ENCODE peak calls at places on chromosomes 16 and 17, in four cellular contexts. V is OCI-LY7, E is HCT116, N is fibroblast of lung. P is an unnamed sample.

GRCh38 chr17:78276499-78276898 is 45.1 kb downstream of the TMEM235 start:
- DNase-seq in V (peak; percentile 93), E (no peak), N (no peak), P (no peak)

GRCh38 chr16:50680907-50681885 is at the start of gene SNX20:
- DNase-seq in V (peak; percentile 66), E (no peak), N (no peak), P (no peak)

GRCh38 chr17:46944931-46945330 is 22.0 kb downstream of the GOSR2 start:
- DNase-seq in V (no peak), E (no peak), N (no peak), P (peak; percentile 66)

GRCh38 chr16:15035163-15035729 is 20.6 kb downstream of the NTAN1 start:
- DNase-seq in V (no peak), E (no peak), N (no peak), P (no peak)

GRCh38 chr16:3960049-3960809 is 79.7 kb upstream of the CREBBP start:
- DNase-seq in V (no peak), E (no peak), N (no peak), P (no peak)

GRCh38 chr17:41523787-41524186 is 4.3 kb downstream of the KRT19 start:
- DNase-seq in V (no peak), E (peak; percentile 52), N (no peak), P (no peak)

GRCh38 chr16:56451753-56452689 is 667 bp downstream of the OGFOD1 start:
- DNase-seq in V (peak; percentile 28), E (peak; percentile 2), N (peak; percentile 45), P (peak; percentile 28)

GRCh38 chr16:88804552-88805339 is 1.2 kb downstream of the CDT1 start:
- DNase-seq in V (peak; percentile 71), E (no peak), N (no peak), P (peak; percentile 39)

GRCh38 chr16:68902376-68903345 is 59.3 kb downstream of the TANGO6 start:
- DNase-seq in V (peak; percentile 10), E (peak; percentile 72), N (peak; percentile 40), P (peak; percentile 80)

GRCh38 chr17:39738568-39738901 is 797 bp downstream of the GRB7 start:
- DNase-seq in V (no peak), E (no peak), N (no peak), P (peak; percentile 48)

GRCh38 chr16:85667841-85668413 is 20.8 kb downstream of the GINS2 start:
- DNase-seq in V (no peak), E (no peak), N (no peak), P (no peak)

GRCh38 chr16:31440511-31441184 is 1.9 kb downstream of the ZNF843 start:
- DNase-seq in V (no peak), E (no peak), N (no peak), P (no peak)

GRCh38 chr16:27226976-27227705 is 23.8 kb downstream of the KDM8 start:
- DNase-seq in V (no peak), E (no peak), N (no peak), P (no peak)

GRCh38 chr16:76535-77272 is 1.3 kb upstream of the MPG start:
- DNase-seq in V (peak; percentile 40), E (no peak), N (peak; percentile 86), P (peak; percentile 74)

GRCh38 chr17:58970966-58971575 is 135.6 kb downstream of the TRIM37 start:
- DNase-seq in V (no peak), E (no peak), N (peak; percentile 66), P (no peak)

GRCh38 chr16:4760221-4760910 is 6.6 kb downstream of the ZNF500 start:
- DNase-seq in V (no peak), E (no peak), N (no peak), P (no peak)

GRCh38 chr17:78766225-78766624 is 15.8 kb downstream of the CYTH1 start:
- DNase-seq in V (no peak), E (no peak), N (no peak), P (peak; percentile 69)

GRCh38 chr17:41065829-41066624 is at the start of gene KRTAP2-4:
- DNase-seq in V (no peak), E (peak; percentile 78), N (peak; percentile 99), P (peak; percentile 83)

GRCh38 chr17:66301864-66302741 is at the start of gene PRKCA:
- DNase-seq in V (peak; percentile 81), E (peak; percentile 29), N (peak; percentile 74), P (peak; percentile 87)

GRCh38 chr17:39776267-39776666 is 38.5 kb downstream of the GRB7 start:
- DNase-seq in V (no peak), E (no peak), N (no peak), P (no peak)

GRCh38 chr17:65099941-65100315 is 37.2 kb upstream of the RGS9 start:
- DNase-seq in V (peak; percentile 55), E (peak; percentile 80), N (peak; percentile 86), P (peak; percentile 94)

GRCh38 chr16:72819345-72819744 is 228.6 kb downstream of the ZFHX3 start:
- DNase-seq in V (no peak), E (no peak), N (peak; percentile 86), P (peak; percentile 75)

GRCh38 chr17:40779181-40779909 is 3.0 kb downstream of the KRT27 start:
- DNase-seq in V (no peak), E (no peak), N (peak; percentile 6), P (no peak)

GRCh38 chr17:29140631-29141483 is 39.3 kb downstream of the MYO18A start:
- DNase-seq in V (peak; percentile 69), E (no peak), N (no peak), P (no peak)

GRCh38 chr17:37148171-37148570 is 199.4 kb downstream of the AATF start:
- DNase-seq in V (no peak), E (no peak), N (peak; percentile 18), P (no peak)

GRCh38 chr16:4884972-4885874 is 37.9 kb downstream of the UBN1 start:
- DNase-seq in V (no peak), E (no peak), N (no peak), P (no peak)

GRCh38 chr17:76640550-76641380 is 2.8 kb downstream of the ST6GALNAC1 start:
- DNase-seq in V (no peak), E (no peak), N (no peak), P (no peak)

DNA sequence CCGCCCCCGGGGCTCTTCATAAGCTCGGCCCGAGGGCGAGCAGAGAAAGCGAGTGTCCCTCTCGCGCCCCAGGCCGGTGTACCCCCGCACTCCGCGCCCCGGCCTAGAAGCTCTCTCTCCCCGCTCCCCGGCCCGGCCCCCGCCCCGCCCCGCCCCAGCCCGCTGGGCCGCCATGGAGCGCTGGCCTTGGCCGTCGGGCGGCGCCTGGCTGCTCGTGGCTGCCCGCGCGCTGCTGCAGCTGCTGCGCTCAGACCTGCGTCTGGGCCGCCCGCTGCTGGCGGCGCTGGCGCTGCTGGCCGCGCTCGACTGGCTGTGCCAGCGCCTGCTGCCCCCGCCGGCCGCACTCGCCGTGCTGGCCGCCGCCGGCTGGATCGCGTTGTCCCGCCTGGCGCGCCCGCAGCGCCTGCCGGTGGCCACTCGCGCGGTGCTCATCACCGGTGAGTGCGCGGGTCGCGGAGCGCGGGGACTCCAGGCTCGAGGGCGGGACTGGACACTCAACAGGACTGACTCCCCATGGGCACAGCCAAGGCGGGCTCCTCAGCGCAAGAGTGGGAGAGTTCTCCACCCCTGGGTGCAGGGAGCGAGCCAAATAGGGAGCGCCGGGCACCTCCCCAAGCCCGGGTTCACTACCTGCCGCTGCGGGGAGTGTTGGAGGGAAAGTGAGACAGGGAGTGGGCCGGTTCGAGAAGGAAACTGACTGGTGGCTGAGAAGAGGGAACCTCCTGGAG is at the start of gene HSD11B2:
- DNase-seq in V (no peak), E (peak; percentile 40), N (peak; percentile 38), P (peak; percentile 59)
- TF ChIP-seq CTCF in V (no peak), E (no peak), N (no peak), P (no peak)

DNA sequence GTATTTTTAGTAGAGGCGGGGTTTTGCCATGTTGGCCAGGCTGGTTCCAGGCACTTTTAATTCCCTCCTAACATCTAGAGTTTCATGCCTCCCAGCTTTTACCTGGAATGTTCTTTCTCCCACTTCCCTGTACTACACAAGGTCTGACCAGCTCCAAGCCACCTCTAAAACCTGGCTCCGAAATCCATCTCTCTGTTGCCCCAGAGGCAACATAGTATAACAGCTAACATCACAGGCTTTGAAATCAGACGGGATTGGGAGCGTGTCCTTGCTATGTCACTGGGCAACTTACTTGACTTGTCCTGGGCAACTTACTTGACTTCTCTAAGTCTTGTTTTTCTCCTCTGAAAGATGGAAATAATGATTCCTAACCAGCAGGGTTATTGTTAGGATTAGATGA is 15.1 kb downstream of the UNC45B start:
- DNase-seq in V (no peak), E (no peak), N (no peak), P (no peak)
- H2AFZ ChIP-seq in V (no peak overlapping the region), E (no peak overlapping the region), N (no peak overlapping the region), P (no peak overlapping the region)

GRCh38 chr17:45889579-45889978 is 4.8 kb upstream of the MAPT start:
- DNase-seq in V (no peak), E (peak; percentile 24), N (no peak), P (no peak)
- TF ChIP-seq CTCF in V (peak; percentile 31), E (peak; percentile 71), N (no peak), P (peak; percentile 44)

GRCh38 chr16:2457946-2458345 is 2.0 kb upstream of the TEDC2 start:
- DNase-seq in V (no peak), E (no peak), N (no peak), P (no peak)

GRCh38 chr16:2460916-2461315 is 1.0 kb downstream of the TEDC2 start:
- DNase-seq in V (no peak), E (no peak), N (no peak), P (no peak)

GRCh38 chr16:2458887-2459646 is 842 bp upstream of the TEDC2 start:
- DNase-seq in V (peak; percentile 47), E (no peak), N (no peak), P (peak; percentile 1)

GRCh38 chr16:2460391-2460713 is 443 bp downstream of the TEDC2 start:
- DNase-seq in V (no peak), E (no peak), N (no peak), P (no peak)

GRCh38 chr16:2459647-2460390 is at the start of gene TEDC2:
- DNase-seq in V (peak; percentile 98), E (peak; percentile 86), N (peak; percentile 92), P (peak; percentile 93)
- H2AFZ ChIP-seq in V (no peak within 1 kb of the TSS), E (no peak within 1 kb of the TSS), N (peak within 1 kb of the TSS; percentile 83), P (peak within 1 kb of the TSS; percentile 82)

GRCh38 chr16:74726736-74727135 is 26.1 kb upstream of the MLKL start:
- DNase-seq in V (peak; percentile 28), E (no peak), N (no peak), P (peak; percentile 66)
- TF ChIP-seq CTCF in V (peak; percentile 79), E (peak; percentile 89), N (peak; percentile 53), P (peak; percentile 63)

P was measured in PC-3.